ENCODE peak calls at places on chromosomes 4 and X, in ten cellular contexts. T, X, V, R, A, B, S, N, G and K are unnamed samples.
A peak's percentile ranks its signal among the peaks of the same experiment; 100 is the strongest.

GRCh38 chr4:184030764-184031163 is 125.7 kb downstream of the STOX2 start:
- DNase-seq in S (no peak), A (no peak), G (no peak), R (no peak), T (no peak), B (no peak), X (no peak), V (no peak), N (no peak), K (no peak)

GRCh38 chr4:108157655-108158054 is 11.1 kb downstream of the LEF1 start:
- DNase-seq in V (no peak), X (no peak), A (no peak), R (no peak), B (no peak), N (no peak), S (no peak), G (no peak), T (no peak), K (no peak)

GRCh38 chr4:139628184-139629012 is 37.2 kb upstream of the MGST2 start:
- DNase-seq in G (peak; percentile 70), R (no peak), S (no peak), B (peak; percentile 13), X (peak; percentile 60), T (no peak), V (no peak), A (no peak), N (no peak), K (no peak)

GRCh38 chr4:152996101-152996500 is 60.0 kb downstream of the FHDC1 start:
- DNase-seq in T (no peak), N (no peak), R (no peak), B (peak; percentile 17), V (no peak), X (no peak), G (peak; percentile 50), S (no peak), A (no peak), K (no peak)

GRCh38 chr4:3766791-3767561 is 791 bp downstream of the ADRA2C start:
- DNase-seq in R (no peak), N (no peak), T (peak; percentile 63), X (no peak), A (peak; percentile 51), V (peak; percentile 55), B (no peak), G (no peak), S (no peak), K (no peak)

GRCh38 chrX:56733459-56734046 is 4.5 kb downstream of the NBDY start:
- DNase-seq in S (no peak), V (peak; percentile 27), X (peak; percentile 61), N (peak; percentile 23), B (peak; percentile 58), R (peak; percentile 15), A (peak; percentile 10), T (peak; percentile 79), G (peak; percentile 68), K (no peak)

GRCh38 chr4:160233141-160233540 is 1130.3 kb downstream of the RAPGEF2 start:
- DNase-seq in A (no peak), B (no peak), X (no peak), N (no peak), G (no peak), V (no peak), T (no peak), S (no peak), R (no peak), K (no peak)

GRCh38 chrX:118495958-118496762 is 545 bp downstream of the DOCK11 start:
- DNase-seq in B (peak; percentile 15), V (peak; percentile 29), A (peak; percentile 58), N (peak; percentile 52), T (peak; percentile 26), R (peak; percentile 31), S (peak; percentile 53), G (peak; percentile 63), X (peak; percentile 62), K (no peak)

GRCh38 chrX:29852767-29853166 is 362.6 kb upstream of the MAGEB2 start:
- DNase-seq in R (no peak), G (no peak), A (no peak), S (no peak), T (no peak), B (no peak), V (no peak), N (no peak), X (no peak), K (no peak)

GRCh38 chrX:16023790-16024734 is 99.3 kb upstream of the GRPR start:
- DNase-seq in S (no peak), X (no peak), T (no peak), N (peak; percentile 44), R (no peak), V (no peak), B (peak; percentile 11), G (no peak), A (peak; percentile 36), K (no peak)

GRCh38 chrX:49003696-49004095 is 1.6 kb upstream of the GRIPAP1 start:
- DNase-seq in N (no peak), V (no peak), X (no peak), S (no peak), A (no peak), G (no peak), R (no peak), B (no peak), T (no peak), K (no peak)

GRCh38 chr4:42719257-42719656 is 62.4 kb upstream of the ATP8A1 start:
- DNase-seq in X (no peak), R (no peak), G (no peak), A (no peak), T (no peak), S (no peak), N (no peak), B (no peak), V (no peak), K (no peak)

GRCh38 chr4:88077911-88078310 is 70.5 kb downstream of the PKD2 start:
- DNase-seq in G (no peak), R (no peak), S (no peak), X (no peak), T (no peak), V (no peak), A (no peak), N (no peak), B (no peak), K (no peak)

GRCh38 chr4:39526810-39527295 is 386 bp downstream of the UGDH start:
- DNase-seq in T (peak; percentile 29), N (peak; percentile 47), V (no peak), S (no peak), X (no peak), R (peak; percentile 12), G (no peak), A (no peak), B (no peak), K (no peak)

GRCh38 chrX:42241421-42241820 is 318.1 kb upstream of the CASK start:
- DNase-seq in N (no peak), R (no peak), B (no peak), T (no peak), X (no peak), S (no peak), G (no peak), A (no peak), V (no peak), K (no peak)

GRCh38 chr4:185165605-185166063 is 22.6 kb downstream of the SLC25A4 start:
- DNase-seq in B (no peak), X (no peak), V (no peak), T (no peak), R (no peak), S (no peak), A (peak; percentile 41), G (no peak), N (peak; percentile 56), K (peak; percentile 31)

GRCh38 chr4:39494354-39494753 is 32.9 kb downstream of the UGDH start:
- DNase-seq in N (no peak), R (no peak), V (no peak), X (no peak), G (no peak), B (no peak), T (no peak), S (no peak), A (no peak), K (no peak)

GRCh38 chr4:115770046-115770543 is 656.7 kb upstream of the NDST4 start:
- DNase-seq in B (no peak), R (no peak), A (no peak), N (no peak), V (no peak), S (no peak), G (no peak), X (no peak), T (no peak), K (no peak)

GRCh38 chr4:95007998-95008397 is 250.2 kb downstream of the BMPR1B start:
- DNase-seq in S (no peak), A (no peak), B (no peak), N (no peak), X (no peak), G (no peak), R (no peak), V (no peak), T (no peak), K (no peak)

GRCh38 chr4:55008166-55009056 is 117.0 kb downstream of the KDR start:
- DNase-seq in R (peak; percentile 68), G (no peak), A (peak; percentile 23), B (no peak), T (peak; percentile 23), V (no peak), N (peak; percentile 22), S (no peak), X (no peak), K (no peak)
- TF ChIP-seq CTCF in R (peak; percentile 58), G (no peak), A (no peak), B (no peak), T (no peak), V (no peak), N (no peak), S (no peak), X (no peak), K (peak; percentile 38)

GRCh38 chr4:173590697-173591096 is 60.7 kb upstream of the HAND2 start:
- DNase-seq in G (no peak), V (no peak), A (no peak), S (no peak), R (no peak), X (no peak), B (no peak), N (no peak), T (no peak), K (no peak)

GRCh38 chr4:173585876-173586572 is 56.0 kb upstream of the HAND2 start:
- DNase-seq in X (no peak), N (no peak), V (no peak), R (peak; percentile 52), A (no peak), B (no peak), T (no peak), S (no peak), G (no peak), K (no peak)

GRCh38 chr4:173591760-173592159 is 61.7 kb upstream of the HAND2 start:
- DNase-seq in G (no peak), S (no peak), B (no peak), A (no peak), X (no peak), R (no peak), T (no peak), N (no peak), V (no peak), K (no peak)
- TF ChIP-seq CTCF in G (no peak), S (no peak), B (no peak), A (no peak), X (no peak), R (peak; percentile 50), T (no peak), N (no peak), V (no peak), K (no peak)

GRCh38 chr4:77151246-77151645 is 5.8 kb upstream of the CCNG2 start:
- DNase-seq in G (no peak), S (no peak), B (no peak), V (no peak), N (no peak), A (no peak), T (no peak), X (no peak), R (no peak), K (no peak)
- TF ChIP-seq CTCF in G (no peak), S (no peak), B (no peak), V (no peak), N (no peak), A (no peak), T (no peak), X (no peak), R (no peak), K (no peak)

GRCh38 chr4:111937368-111937767 is 207.9 kb upstream of the FAM241A start:
- DNase-seq in A (peak; percentile 10), R (no peak), N (peak; percentile 14), B (no peak), V (no peak), T (no peak), X (no peak), S (no peak), G (no peak), K (peak; percentile 12)
- TF ChIP-seq CTCF in A (no peak), R (no peak), N (peak; percentile 54), B (no peak), V (no peak), T (no peak), X (no peak), S (peak; percentile 21), G (no peak), K (peak; percentile 32)